ENCODE peak calls at places on chromosomes 4 and X, in seven cellular contexts. S, P, X, B, W, V and C are unnamed samples. For H3K4me1, the result is how much of the 10 kb centered on the place peaks cover.

GRCh38 chr4:141140271-141141205 is 7.3 kb upstream of the RNF150 start:
- DNase-seq in X (no peak), W (no peak), P (no peak), S (no peak), B (peak), V (no peak), C (no peak)

GRCh38 chr4:4852591-4853362 is 6.7 kb upstream of the MSX1 start:
- DNase-seq in X (peak), B (peak), V (no peak), P (no peak), W (peak), S (peak), C (no peak)

GRCh38 chrX:136147320-136147901 is at the start of gene FHL1:
- DNase-seq in W (peak), X (peak), P (peak), V (peak), S (peak), B (peak), C (peak)

GRCh38 chr4:78704981-78705757 is 71.0 kb upstream of the BMP2K start:
- DNase-seq in V (no peak), P (no peak), X (no peak), W (no peak), S (peak), B (no peak), C (no peak)

GRCh38 chr4:156294577-156294976 is 340.9 kb upstream of the CTSO start:
- DNase-seq in X (peak), S (peak), V (no peak), B (peak), P (no peak), W (no peak), C (no peak)

GRCh38 chr4:78197947-78198346 is 140.8 kb downstream of the FRAS1 start:
- DNase-seq in V (no peak), W (no peak), P (no peak), X (no peak), B (no peak), S (peak), C (no peak)

GRCh38 chr4:129545599-129546278 is 449.8 kb downstream of the C4orf33 start:
- DNase-seq in B (peak), W (no peak), V (no peak), S (no peak), P (no peak), X (peak), C (no peak)

GRCh38 chrX:1623691-1624090 is 8.8 kb downstream of the ASMT start:
- DNase-seq in P (no peak), S (no peak), X (no peak), B (no peak), W (no peak), V (no peak), C (no peak)

GRCh38 chr4:88659061-88659889 is 38.4 kb downstream of the NAP1L5 start:
- DNase-seq in P (peak), V (no peak), S (peak), W (no peak), X (peak), B (peak), C (peak)

GRCh38 chr4:114156371-114156770 is 176.9 kb upstream of the ARSJ start:
- DNase-seq in W (no peak), B (no peak), X (no peak), V (no peak), S (no peak), P (no peak), C (no peak)

GRCh38 chrX:69387559-69388487 is 116.3 kb upstream of the NALF2 start:
- DNase-seq in X (peak), W (no peak), P (peak), B (peak), S (peak), V (peak), C (peak)

DNA sequence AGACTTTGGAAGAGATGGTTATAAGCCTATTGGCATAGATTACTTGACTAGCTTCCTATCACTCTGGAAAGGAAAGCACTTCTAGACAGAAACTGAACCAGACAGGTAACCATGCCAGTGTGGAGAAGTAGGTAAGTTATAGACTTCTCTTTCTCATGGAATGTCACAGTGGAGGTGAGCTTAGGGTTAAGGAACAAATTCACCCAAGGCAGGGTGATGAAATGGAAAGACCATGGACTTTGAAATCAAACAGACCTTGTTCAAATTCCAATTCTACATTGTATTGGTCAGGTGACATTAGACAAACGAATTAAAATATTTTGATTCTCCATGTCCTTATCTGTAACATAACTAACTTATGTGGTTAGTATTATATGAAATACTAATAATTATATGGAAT is 7.7 kb upstream of the RAP1GDS1 start:
- DNase-seq in B (peak), P (no peak), X (no peak), S (no peak), V (no peak), W (no peak), C (no peak)
- H3K4me3 ChIP-seq in B (no peak), P (no peak), X (no peak), S (no peak), V (no peak), W (no peak), C (no peak)

GRCh38 chr4:40515037-40515397 is 114.6 kb downstream of the RBM47 start:
- DNase-seq in X (no peak), B (peak), S (peak), V (no peak), W (no peak), P (no peak), C (no peak)

GRCh38 chr4:40511017-40511614 is 118.5 kb downstream of the RBM47 start:
- DNase-seq in B (peak), X (no peak), V (no peak), P (no peak), S (no peak), W (no peak), C (no peak)

GRCh38 chr4:40516651-40517050 is 113.0 kb downstream of the RBM47 start:
- DNase-seq in X (peak), B (no peak), W (no peak), S (no peak), V (no peak), P (no peak), C (no peak)

GRCh38 chr4:40515398-40516293 is 114.0 kb downstream of the RBM47 start:
- DNase-seq in V (no peak), X (peak), B (peak), P (no peak), W (peak), S (peak), C (no peak)

GRCh38 chr4:40514409-40515025 is 115.1 kb downstream of the RBM47 start:
- DNase-seq in V (no peak), B (peak), P (no peak), S (no peak), W (peak), X (no peak), C (no peak)
- H3K4me1 ChIP-seq in V (under half), B (half or more), P (under half), S (under half), W (under half), X (under half), C (under half)

GRCh38 chrX:17020371-17020770 is 73.9 kb downstream of the REPS2 start:
- DNase-seq in V (no peak), W (no peak), X (no peak), P (no peak), S (no peak), B (no peak), C (no peak)

GRCh38 chrX:17022205-17022604 is 75.7 kb downstream of the REPS2 start:
- DNase-seq in S (peak), X (no peak), B (no peak), W (no peak), V (no peak), P (no peak), C (no peak)

GRCh38 chrX:17024896-17025295 is 78.4 kb downstream of the REPS2 start:
- DNase-seq in B (peak), P (no peak), W (peak), V (no peak), S (no peak), X (no peak), C (no peak)

GRCh38 chrX:17023670-17024069 is 77.2 kb downstream of the REPS2 start:
- DNase-seq in B (no peak), P (no peak), W (no peak), V (no peak), S (no peak), X (no peak), C (no peak)

DNA sequence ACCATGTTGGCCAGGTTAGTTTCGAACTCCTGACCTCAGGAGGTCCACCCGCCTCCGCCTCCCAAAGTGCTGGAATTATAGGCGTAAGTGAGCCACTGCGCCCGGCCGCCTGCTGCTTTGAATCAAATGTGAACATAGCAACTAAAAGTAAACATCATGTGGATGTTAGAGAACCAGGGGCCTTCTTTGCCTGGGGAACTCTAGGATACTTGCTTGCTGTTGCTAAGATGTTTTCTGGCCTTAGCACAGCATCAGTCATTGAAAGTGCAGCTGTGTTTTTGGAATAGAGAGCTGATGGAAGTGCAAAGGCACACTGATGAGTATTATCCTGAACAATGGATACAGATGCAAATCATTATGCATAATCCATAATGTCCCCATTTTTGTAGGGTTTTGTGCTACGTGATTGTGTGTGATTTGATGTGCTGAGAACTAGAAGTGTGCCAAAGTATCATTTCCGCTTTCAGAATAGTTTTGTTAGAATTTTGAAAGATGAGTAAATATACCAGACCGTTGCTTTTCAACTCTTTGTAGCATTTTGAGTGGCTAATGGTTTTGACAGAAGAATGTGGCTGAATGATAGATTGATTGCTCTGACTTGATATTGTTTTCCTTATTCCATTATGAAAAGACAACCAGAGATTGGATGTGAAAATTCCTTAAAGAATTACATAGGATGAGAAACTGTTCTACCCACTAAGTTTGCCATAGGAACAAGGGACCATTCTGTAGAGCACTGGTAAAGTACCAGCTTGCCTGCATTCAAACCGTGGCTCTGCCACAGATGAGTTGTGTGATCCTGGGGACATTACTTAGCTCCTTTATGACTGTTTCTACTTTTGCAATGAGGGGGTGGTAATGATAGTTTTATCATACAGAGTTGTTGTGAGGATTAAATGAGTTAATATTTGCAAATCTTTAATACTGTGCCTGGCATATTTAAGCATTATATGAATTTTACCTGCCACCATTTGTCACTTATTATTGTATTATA is 74.7 kb downstream of the REPS2 start:
- DNase-seq in W (no peak), V (no peak), X (no peak), B (no peak), P (no peak), S (peak), C (no peak)
- H3K27ac ChIP-seq in W (no peak), V (no peak), X (no peak), B (no peak), P (no peak), S (no peak), C (no peak)

DNA sequence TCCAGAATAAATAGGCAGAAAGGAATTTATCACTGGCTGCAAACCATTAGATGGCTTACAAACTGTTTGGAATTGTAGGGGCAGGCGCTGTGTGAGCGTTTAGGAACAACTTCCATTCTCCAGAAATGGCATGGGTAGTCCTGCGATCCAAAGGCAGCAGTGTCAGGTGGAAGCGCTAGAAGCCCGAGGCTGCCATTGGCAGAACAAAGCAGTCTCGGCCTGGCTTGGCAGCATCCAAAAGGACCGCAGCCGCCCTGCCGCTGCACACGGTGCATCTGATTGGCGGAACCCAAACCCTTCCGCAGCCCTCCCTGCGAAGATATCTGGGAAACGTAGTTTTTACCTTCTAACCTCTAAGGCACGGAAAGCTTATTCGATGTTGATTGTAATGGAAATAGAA is 23.6 kb upstream of the YTHDC1 start:
- DNase-seq in W (peak), V (peak), S (peak), P (peak), X (peak), B (peak), C (peak)
- H3K4me3 ChIP-seq in W (no peak), V (no peak), S (peak), P (no peak), X (peak), B (no peak), C (peak)

GRCh38 chr4:2482192-2482591 is 13.3 kb downstream of the RNF4 start:
- DNase-seq in V (no peak), X (no peak), W (no peak), S (no peak), P (no peak), B (no peak), C (no peak)
- H3K4me1 ChIP-seq in V (half or more), X (under half), W (under half), S (under half), P (half or more), B (half or more), C (half or more)

GRCh38 chr4:168645933-168646768 is 149.3 kb downstream of the PALLD start:
- DNase-seq in B (no peak), P (no peak), V (no peak), S (no peak), X (no peak), W (no peak), C (no peak)

GRCh38 chr4:168647976-168648375 is 151.1 kb downstream of the PALLD start:
- DNase-seq in W (no peak), P (no peak), X (no peak), V (no peak), S (no peak), B (no peak), C (no peak)

GRCh38 chr4:168651374-168651773 is 154.5 kb downstream of the PALLD start:
- DNase-seq in V (no peak), B (no peak), P (no peak), S (no peak), W (no peak), X (peak), C (no peak)

GRCh38 chr4:168648929-168649328 is 152.1 kb downstream of the PALLD start:
- DNase-seq in V (no peak), W (no peak), B (no peak), X (no peak), P (no peak), S (peak), C (no peak)

DNA sequence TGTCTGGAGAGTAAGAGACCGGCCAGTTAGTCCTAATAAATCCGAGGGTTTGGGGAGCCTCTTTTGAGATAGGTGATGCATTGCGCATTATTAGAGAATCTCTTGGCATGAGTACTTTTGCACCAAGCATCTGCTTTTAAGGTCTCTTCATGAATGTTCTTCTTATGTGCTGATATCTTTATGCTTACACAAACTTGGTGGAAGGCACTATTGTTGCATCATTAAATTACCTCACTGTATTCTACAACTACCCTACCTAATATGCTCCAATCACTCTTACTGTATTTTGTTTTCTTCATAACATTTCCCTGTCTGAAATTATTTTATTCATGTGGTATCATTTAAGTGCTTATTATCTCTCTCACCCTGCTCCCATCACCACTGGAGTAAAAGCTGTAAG is 151.6 kb downstream of the PALLD start:
- DNase-seq in W (no peak), X (no peak), S (no peak), V (no peak), P (no peak), B (no peak), C (no peak)
- H3K27ac ChIP-seq in W (no peak), X (no peak), S (no peak), V (no peak), P (no peak), B (no peak), C (no peak)